ENCODE peak calls at places on chromosomes 16 and 17, in four cellular contexts. Q is GM23248, I is body of pancreas, M is occipital lobe. K is an unnamed sample.
A peak's percentile ranks its signal among the peaks of the same experiment; 100 is the strongest.

GRCh38 chr16:48535831-48536599 is 74.0 kb downstream of the N4BP1 start:
- DNase-seq in Q (peak; percentile 70), I (peak; percentile 21), M (no peak), K (peak; percentile 19)

GRCh38 chr17:522912-523311 is 170.3 kb upstream of the RPH3AL start:
- DNase-seq in Q (no peak), I (no peak), M (no peak), K (no peak)

GRCh38 chr17:29615048-29615385 is 7.7 kb downstream of the CORO6 start:
- DNase-seq in Q (peak; percentile 81), I (peak; percentile 16), M (no peak), K (no peak)

GRCh38 chr17:40063034-40063765 is 435 bp downstream of the THRA start:
- DNase-seq in Q (peak; percentile 59), I (peak; percentile 64), M (no peak), K (peak; percentile 24)

GRCh38 chr17:70202840-70203239 is 33.5 kb downstream of the KCNJ2 start:
- DNase-seq in Q (no peak), I (no peak), M (no peak), K (no peak)

GRCh38 chr17:66620528-66620927 is 214.4 kb upstream of the CACNG5 start:
- DNase-seq in Q (no peak), I (no peak), M (no peak), K (no peak)

GRCh38 chr16:67199011-67199807 is at the start of gene ELMO3:
- DNase-seq in Q (peak; percentile 35), I (peak; percentile 85), M (no peak), K (no peak)

GRCh38 chr17:18141210-18141803 is 32.8 kb downstream of the MYO15A start:
- DNase-seq in Q (peak; percentile 75), I (peak; percentile 33), M (no peak), K (peak; percentile 60)

GRCh38 chr17:3667366-3668278 is 756 bp downstream of the TAX1BP3 start:
- DNase-seq in Q (peak; percentile 97), I (peak; percentile 87), M (peak; percentile 57), K (peak; percentile 88)

GRCh38 chr17:48757524-48757961 is 29.0 kb upstream of the HOXB13 start:
- DNase-seq in Q (peak; percentile 32), I (no peak), M (no peak), K (peak; percentile 60)

GRCh38 chr16:2842340-2843000 is 12.4 kb downstream of the ZG16B start:
- DNase-seq in Q (peak; percentile 32), I (peak; percentile 55), M (no peak), K (no peak)

GRCh38 chr16:73166394-73166971 is 118.6 kb upstream of the ZFHX3 start:
- DNase-seq in Q (no peak), I (no peak), M (no peak), K (no peak)

GRCh38 chr17:72931163-72931562 is 161.3 kb downstream of the SLC39A11 start:
- DNase-seq in Q (no peak), I (peak; percentile 14), M (peak; percentile 25), K (no peak)

GRCh38 chr16:11030990-11031510 is 86.7 kb downstream of the CLEC16A start:
- DNase-seq in Q (no peak), I (no peak), M (no peak), K (no peak)

GRCh38 chr17:46193626-46194392 is 580 bp upstream of the KANSL1 start:
- DNase-seq in Q (peak; percentile 100), I (peak; percentile 95), M (peak; percentile 90), K (peak; percentile 99)

GRCh38 chr17:8162997-8163977 is 539 bp upstream of the VAMP2 start:
- DNase-seq in Q (no peak), I (peak; percentile 50), M (no peak), K (no peak)

GRCh38 chr17:41977991-41978390 is 11.4 kb downstream of the CNP start:
- DNase-seq in Q (no peak), I (peak; percentile 60), M (no peak), K (no peak)

GRCh38 chr16:69471121-69471520 is 46.7 kb downstream of the CYB5B start:
- DNase-seq in Q (no peak), I (no peak), M (no peak), K (no peak)

GRCh38 chr17:28748852-28749515 is 5.2 kb downstream of the TRAF4 start:
- DNase-seq in Q (no peak), I (peak; percentile 41), M (no peak), K (no peak)

GRCh38 chr16:2092866-2093265 is 42.8 kb downstream of the PKD1 start:
- DNase-seq in Q (no peak), I (no peak), M (no peak), K (no peak)

GRCh38 chr17:78356163-78356713 is 3.6 kb downstream of the SOCS3 start:
- DNase-seq in Q (peak; percentile 93), I (no peak), M (peak; percentile 32), K (peak; percentile 96)

GRCh38 chr17:76598004-76598439 is 12.4 kb upstream of the ST6GALNAC2 start:
- DNase-seq in Q (no peak), I (peak; percentile 8), M (peak; percentile 49), K (no peak)

GRCh38 chr16:87806608-87807546 is 41.1 kb upstream of the KLHDC4 start:
- DNase-seq in Q (peak; percentile 94), I (peak; percentile 65), M (peak; percentile 46), K (peak; percentile 75)

GRCh38 chr17:78498848-78499247 is 78.3 kb downstream of the DNAH17 start:
- DNase-seq in Q (no peak), I (no peak), M (no peak), K (no peak)

GRCh38 chr17:42284020-42284369 is 4.3 kb upstream of the STAT5A start:
- DNase-seq in Q (no peak), I (no peak), M (no peak), K (no peak)

GRCh38 chr17:83191388-83192160 is 112.2 kb downstream of the METRNL start:
- DNase-seq in Q (no peak), I (peak; percentile 2), M (no peak), K (no peak)

GRCh38 chr17:350706-351435 is 1.7 kb downstream of the RPH3AL start:
- DNase-seq in Q (peak; percentile 17), I (peak; percentile 78), M (no peak), K (peak; percentile 51)

GRCh38 chr17:62780273-62780672 is 27.8 kb downstream of the MARCHF10 start:
- DNase-seq in Q (no peak), I (peak; percentile 81), M (no peak), K (peak; percentile 63)

GRCh38 chr17:46771601-46772012 is 46.9 kb downstream of the WNT3 start:
- DNase-seq in Q (peak; percentile 58), I (peak; percentile 56), M (no peak), K (peak; percentile 34)